ENCODE peak calls at places on chromosomes 13 and 19, in seven cellular contexts. One of them, this sample, is unnamed.

GRCh38 chr13:33999830-34000605 is 182.1 kb downstream of the RFC3 start:
- DNase-seq in neuronal stem cell: no peak
- DNase-seq in gastrocnemius medialis: no peak
- DNase-seq in ascending aorta: no peak
- DNase-seq in suprapubic skin: no peak
- DNase-seq in cardiac muscle cell: no peak
- DNase-seq in transverse colon: no peak
- DNase-seq in this sample: peak; percentile 14

GRCh38 chr13:44111701-44112100 is 232.0 kb downstream of the LACC1 start:
- DNase-seq in suprapubic skin: no peak
- DNase-seq in cardiac muscle cell: no peak
- DNase-seq in transverse colon: no peak
- DNase-seq in neuronal stem cell: no peak
- DNase-seq in ascending aorta: no peak
- DNase-seq in gastrocnemius medialis: no peak
- DNase-seq in this sample: no peak

GRCh38 chr13:101618440-101619187 is 166.1 kb downstream of the ITGBL1 start:
- DNase-seq in cardiac muscle cell: no peak
- DNase-seq in ascending aorta: no peak
- DNase-seq in suprapubic skin: no peak
- DNase-seq in gastrocnemius medialis: no peak
- DNase-seq in transverse colon: no peak
- DNase-seq in neuronal stem cell: no peak
- DNase-seq in this sample: no peak

GRCh38 chr13:35714096-35714495 is 237.6 kb upstream of the MAB21L1 start:
- DNase-seq in neuronal stem cell: no peak
- DNase-seq in cardiac muscle cell: no peak
- DNase-seq in suprapubic skin: no peak
- DNase-seq in ascending aorta: no peak
- DNase-seq in gastrocnemius medialis: no peak
- DNase-seq in transverse colon: no peak
- DNase-seq in this sample: no peak

GRCh38 chr13:24627090-24627714 is 53.0 kb upstream of the ATP12A start:
- DNase-seq in gastrocnemius medialis: no peak
- DNase-seq in neuronal stem cell: peak; percentile 63
- DNase-seq in transverse colon: no peak
- DNase-seq in cardiac muscle cell: peak; percentile 79
- DNase-seq in ascending aorta: no peak
- DNase-seq in suprapubic skin: no peak
- DNase-seq in this sample: no peak

GRCh38 chr13:50228527-50228926 is 213.3 kb downstream of the KCNRG start:
- DNase-seq in transverse colon: no peak
- DNase-seq in gastrocnemius medialis: no peak
- DNase-seq in ascending aorta: no peak
- DNase-seq in cardiac muscle cell: no peak
- DNase-seq in neuronal stem cell: no peak
- DNase-seq in suprapubic skin: no peak
- DNase-seq in this sample: no peak

GRCh38 chr19:58555920-58556632 is 1.2 kb upstream of the CHMP2A start:
- DNase-seq in transverse colon: no peak
- DNase-seq in suprapubic skin: no peak
- DNase-seq in gastrocnemius medialis: no peak
- DNase-seq in ascending aorta: peak; percentile 61
- DNase-seq in neuronal stem cell: no peak
- DNase-seq in cardiac muscle cell: no peak
- DNase-seq in this sample: no peak

GRCh38 chr13:111177803-111178389 is 62.8 kb downstream of the ARHGEF7 start:
- DNase-seq in gastrocnemius medialis: no peak
- DNase-seq in cardiac muscle cell: no peak
- DNase-seq in neuronal stem cell: no peak
- DNase-seq in transverse colon: no peak
- DNase-seq in ascending aorta: no peak
- DNase-seq in suprapubic skin: no peak
- DNase-seq in this sample: peak; percentile 73

GRCh38 chr13:81388400-81388799 is 1047.5 kb upstream of the SPRY2 start:
- DNase-seq in cardiac muscle cell: no peak
- DNase-seq in neuronal stem cell: no peak
- DNase-seq in suprapubic skin: no peak
- DNase-seq in ascending aorta: no peak
- DNase-seq in transverse colon: no peak
- DNase-seq in gastrocnemius medialis: no peak
- DNase-seq in this sample: no peak

GRCh38 chr19:4597278-4597974 is 37.9 kb upstream of the SEMA6B start:
- DNase-seq in cardiac muscle cell: no peak
- DNase-seq in gastrocnemius medialis: no peak
- DNase-seq in neuronal stem cell: no peak
- DNase-seq in ascending aorta: no peak
- DNase-seq in transverse colon: no peak
- DNase-seq in suprapubic skin: no peak
- DNase-seq in this sample: no peak

GRCh38 chr13:94595006-94595942 is 678 bp downstream of the TGDS start:
- DNase-seq in gastrocnemius medialis: no peak
- DNase-seq in ascending aorta: no peak
- DNase-seq in neuronal stem cell: peak; percentile 6
- DNase-seq in transverse colon: peak; percentile 29
- DNase-seq in suprapubic skin: no peak
- DNase-seq in cardiac muscle cell: peak; percentile 28
- DNase-seq in this sample: no peak

GRCh38 chr19:55459950-55460657 is 1.3 kb downstream of the ISOC2 start:
- DNase-seq in neuronal stem cell: no peak
- DNase-seq in transverse colon: no peak
- DNase-seq in suprapubic skin: no peak
- DNase-seq in ascending aorta: no peak
- DNase-seq in gastrocnemius medialis: no peak
- DNase-seq in cardiac muscle cell: no peak
- DNase-seq in this sample: no peak

GRCh38 chr13:27353166-27353583 is 71.2 kb upstream of the GTF3A start:
- DNase-seq in gastrocnemius medialis: no peak
- DNase-seq in cardiac muscle cell: no peak
- DNase-seq in suprapubic skin: no peak
- DNase-seq in ascending aorta: no peak
- DNase-seq in transverse colon: no peak
- DNase-seq in neuronal stem cell: no peak
- DNase-seq in this sample: peak; percentile 69

GRCh38 chr13:52785721-52786120 is 46.1 kb upstream of the CNMD start:
- DNase-seq in transverse colon: no peak
- DNase-seq in gastrocnemius medialis: no peak
- DNase-seq in ascending aorta: no peak
- DNase-seq in suprapubic skin: no peak
- DNase-seq in neuronal stem cell: no peak
- DNase-seq in cardiac muscle cell: no peak
- DNase-seq in this sample: no peak

GRCh38 chr13:38879278-38879677 is 111.4 kb downstream of the STOML3 start:
- DNase-seq in suprapubic skin: no peak
- DNase-seq in cardiac muscle cell: peak; percentile 2
- DNase-seq in ascending aorta: no peak
- DNase-seq in neuronal stem cell: no peak
- DNase-seq in gastrocnemius medialis: no peak
- DNase-seq in transverse colon: no peak
- DNase-seq in this sample: peak; percentile 32

GRCh38 chr13:20713751-20714150 is 10.3 kb downstream of the IL17D start:
- DNase-seq in ascending aorta: peak; percentile 81
- DNase-seq in suprapubic skin: no peak
- DNase-seq in transverse colon: no peak
- DNase-seq in neuronal stem cell: no peak
- DNase-seq in cardiac muscle cell: no peak
- DNase-seq in gastrocnemius medialis: peak; percentile 42
- DNase-seq in this sample: peak; percentile 53

GRCh38 chr13:87426737-87427136 is 244.4 kb upstream of the SLITRK5 start:
- DNase-seq in transverse colon: no peak
- DNase-seq in gastrocnemius medialis: no peak
- DNase-seq in suprapubic skin: no peak
- DNase-seq in neuronal stem cell: no peak
- DNase-seq in ascending aorta: no peak
- DNase-seq in cardiac muscle cell: no peak
- DNase-seq in this sample: no peak

GRCh38 chr13:99370476-99371272 is 63.5 kb upstream of the GPR183 start:
- DNase-seq in cardiac muscle cell: no peak
- DNase-seq in suprapubic skin: peak; percentile 50
- DNase-seq in ascending aorta: peak; percentile 15
- DNase-seq in gastrocnemius medialis: no peak
- DNase-seq in transverse colon: no peak
- DNase-seq in neuronal stem cell: no peak
- DNase-seq in this sample: no peak

GRCh38 chr19:48926909-48927308 is 6.6 kb upstream of the DHDH start:
- DNase-seq in transverse colon: peak; percentile 23
- DNase-seq in neuronal stem cell: no peak
- DNase-seq in gastrocnemius medialis: peak; percentile 66
- DNase-seq in suprapubic skin: no peak
- DNase-seq in ascending aorta: peak; percentile 88
- DNase-seq in cardiac muscle cell: no peak
- DNase-seq in this sample: peak; percentile 99

GRCh38 chr13:34951528-34951927 is 9.5 kb downstream of the NBEA start:
- DNase-seq in transverse colon: no peak
- DNase-seq in gastrocnemius medialis: no peak
- DNase-seq in suprapubic skin: no peak
- DNase-seq in ascending aorta: no peak
- DNase-seq in cardiac muscle cell: no peak
- DNase-seq in neuronal stem cell: no peak
- DNase-seq in this sample: no peak

GRCh38 chr13:28027607-28028364 is 39.3 kb upstream of the URAD start:
- DNase-seq in ascending aorta: no peak
- DNase-seq in transverse colon: no peak
- DNase-seq in neuronal stem cell: no peak
- DNase-seq in cardiac muscle cell: no peak
- DNase-seq in suprapubic skin: no peak
- DNase-seq in gastrocnemius medialis: no peak
- DNase-seq in this sample: no peak

GRCh38 chr13:34164585-34164984 is 346.6 kb downstream of the RFC3 start:
- DNase-seq in gastrocnemius medialis: no peak
- DNase-seq in cardiac muscle cell: no peak
- DNase-seq in suprapubic skin: no peak
- DNase-seq in ascending aorta: no peak
- DNase-seq in transverse colon: no peak
- DNase-seq in neuronal stem cell: peak; percentile 26
- DNase-seq in this sample: peak; percentile 84

GRCh38 chr13:74452176-74452575 is 318.0 kb upstream of the KLF12 start:
- DNase-seq in neuronal stem cell: no peak
- DNase-seq in cardiac muscle cell: no peak
- DNase-seq in ascending aorta: no peak
- DNase-seq in transverse colon: no peak
- DNase-seq in suprapubic skin: no peak
- DNase-seq in gastrocnemius medialis: no peak
- DNase-seq in this sample: no peak

GRCh38 chr19:33809960-33810359 is 13.3 kb downstream of the KCTD15 start:
- DNase-seq in gastrocnemius medialis: no peak
- DNase-seq in neuronal stem cell: no peak
- DNase-seq in transverse colon: no peak
- DNase-seq in cardiac muscle cell: no peak
- DNase-seq in suprapubic skin: no peak
- DNase-seq in ascending aorta: no peak
- DNase-seq in this sample: no peak

GRCh38 chr13:86002921-86003488 is 203.8 kb upstream of the SLITRK6 start:
- DNase-seq in gastrocnemius medialis: no peak
- DNase-seq in ascending aorta: no peak
- DNase-seq in transverse colon: no peak
- DNase-seq in cardiac muscle cell: no peak
- DNase-seq in suprapubic skin: no peak
- DNase-seq in neuronal stem cell: peak; percentile 65
- DNase-seq in this sample: no peak

GRCh38 chr19:55647732-55648656 is at the start of gene CCDC106:
- DNase-seq in gastrocnemius medialis: peak; percentile 56
- DNase-seq in cardiac muscle cell: peak; percentile 86
- DNase-seq in neuronal stem cell: peak; percentile 71
- DNase-seq in suprapubic skin: no peak
- DNase-seq in transverse colon: peak; percentile 72
- DNase-seq in ascending aorta: peak; percentile 81
- DNase-seq in this sample: peak; percentile 79

GRCh38 chr19:54609356-54609791 is 15.9 kb downstream of the LILRA1 start:
- DNase-seq in cardiac muscle cell: no peak
- DNase-seq in transverse colon: no peak
- DNase-seq in neuronal stem cell: no peak
- DNase-seq in gastrocnemius medialis: no peak
- DNase-seq in ascending aorta: no peak
- DNase-seq in suprapubic skin: no peak
- DNase-seq in this sample: no peak

GRCh38 chr13:113771709-113772331 is 12.8 kb downstream of the TMEM255B start:
- DNase-seq in suprapubic skin: no peak
- DNase-seq in ascending aorta: no peak
- DNase-seq in cardiac muscle cell: no peak
- DNase-seq in gastrocnemius medialis: no peak
- DNase-seq in transverse colon: no peak
- DNase-seq in neuronal stem cell: no peak
- DNase-seq in this sample: no peak

GRCh38 chr13:100461309-100462035 is 127.1 kb downstream of the GGACT start:
- DNase-seq in ascending aorta: no peak
- DNase-seq in gastrocnemius medialis: no peak
- DNase-seq in cardiac muscle cell: no peak
- DNase-seq in neuronal stem cell: peak; percentile 45
- DNase-seq in suprapubic skin: no peak
- DNase-seq in transverse colon: no peak
- DNase-seq in this sample: no peak

GRCh38 chr13:20231839-20232555 is at the start of gene GJB6:
- DNase-seq in cardiac muscle cell: peak; percentile 34
- DNase-seq in gastrocnemius medialis: no peak
- DNase-seq in suprapubic skin: peak; percentile 58
- DNase-seq in neuronal stem cell: peak; percentile 17
- DNase-seq in transverse colon: peak; percentile 32
- DNase-seq in ascending aorta: peak; percentile 46
- DNase-seq in this sample: no peak

GRCh38 chr13:58043971-58044370 is 412.4 kb downstream of the PCDH17 start:
- DNase-seq in neuronal stem cell: no peak
- DNase-seq in transverse colon: no peak
- DNase-seq in gastrocnemius medialis: no peak
- DNase-seq in ascending aorta: no peak
- DNase-seq in cardiac muscle cell: no peak
- DNase-seq in suprapubic skin: no peak
- DNase-seq in this sample: no peak
- H3K4me1 ChIP-seq in neuronal stem cell: no peaks in the 10 kb centered on the region
- H3K4me1 ChIP-seq in transverse colon: no peaks in the 10 kb centered on the region
- H3K4me1 ChIP-seq in gastrocnemius medialis: no peaks in the 10 kb centered on the region
- H3K4me1 ChIP-seq in ascending aorta: no peaks in the 10 kb centered on the region
- H3K4me1 ChIP-seq in cardiac muscle cell: no peaks in the 10 kb centered on the region
- H3K4me1 ChIP-seq in suprapubic skin: no peaks in the 10 kb centered on the region
- H3K4me1 ChIP-seq in this sample: no peaks in the 10 kb centered on the region

GRCh38 chr19:13100871-13101589 is 1.6 kb downstream of the LYL1 start:
- DNase-seq in gastrocnemius medialis: no peak
- DNase-seq in transverse colon: no peak
- DNase-seq in cardiac muscle cell: no peak
- DNase-seq in suprapubic skin: no peak
- DNase-seq in neuronal stem cell: no peak
- DNase-seq in ascending aorta: peak; percentile 61
- DNase-seq in this sample: no peak
- H3K4me1 ChIP-seq in gastrocnemius medialis: peaks cover 12% of the 10 kb centered on the region
- H3K4me1 ChIP-seq in transverse colon: peaks cover 59% of the 10 kb centered on the region
- H3K4me1 ChIP-seq in cardiac muscle cell: peaks cover 7% of the 10 kb centered on the region
- H3K4me1 ChIP-seq in suprapubic skin: peaks cover 70% of the 10 kb centered on the region
- H3K4me1 ChIP-seq in neuronal stem cell: peaks cover 4% of the 10 kb centered on the region
- H3K4me1 ChIP-seq in ascending aorta: peaks cover 14% of the 10 kb centered on the region
- H3K4me1 ChIP-seq in this sample: peaks cover 5% of the 10 kb centered on the region

GRCh38 chr19:39946532-39946931 is 12.1 kb upstream of the FCGBP start:
- DNase-seq in cardiac muscle cell: no peak
- DNase-seq in gastrocnemius medialis: no peak
- DNase-seq in neuronal stem cell: no peak
- DNase-seq in transverse colon: no peak
- DNase-seq in suprapubic skin: no peak
- DNase-seq in ascending aorta: no peak
- DNase-seq in this sample: no peak
- H3K4me1 ChIP-seq in cardiac muscle cell: no peaks in the 10 kb centered on the region
- H3K4me1 ChIP-seq in gastrocnemius medialis: no peaks in the 10 kb centered on the region
- H3K4me1 ChIP-seq in neuronal stem cell: peaks cover 7% of the 10 kb centered on the region
- H3K4me1 ChIP-seq in transverse colon: peaks cover 31% of the 10 kb centered on the region
- H3K4me1 ChIP-seq in suprapubic skin: no peaks in the 10 kb centered on the region
- H3K4me1 ChIP-seq in ascending aorta: no peaks in the 10 kb centered on the region
- H3K4me1 ChIP-seq in this sample: no peaks in the 10 kb centered on the region

GRCh38 chr19:37907735-37908066 is 693 bp downstream of the SIPA1L3 start:
- DNase-seq in suprapubic skin: no peak
- DNase-seq in transverse colon: no peak
- DNase-seq in cardiac muscle cell: no peak
- DNase-seq in neuronal stem cell: no peak
- DNase-seq in gastrocnemius medialis: no peak
- DNase-seq in ascending aorta: no peak
- DNase-seq in this sample: no peak
- H3K4me1 ChIP-seq in suprapubic skin: peaks cover 20% of the 10 kb centered on the region
- H3K4me1 ChIP-seq in transverse colon: peaks cover 14% of the 10 kb centered on the region
- H3K4me1 ChIP-seq in cardiac muscle cell: peaks cover 9% of the 10 kb centered on the region
- H3K4me1 ChIP-seq in neuronal stem cell: peaks cover 6% of the 10 kb centered on the region
- H3K4me1 ChIP-seq in gastrocnemius medialis: peaks cover 9% of the 10 kb centered on the region
- H3K4me1 ChIP-seq in ascending aorta: no peaks in the 10 kb centered on the region
- H3K4me1 ChIP-seq in this sample: peaks cover 18% of the 10 kb centered on the region